ENCODE peak calls at places on chromosomes 2 and 18, in ten cellular contexts. One of them, this sample, is unnamed.

GRCh38 chr2:238286987-238287386 is 1.4 kb downstream of the PER2 start:
- DNase-seq in naive thymus-derived CD8-positive, alpha-beta T cell: no peak
- DNase-seq in AG08395: no peak
- DNase-seq in OCI-LY7: no peak
- DNase-seq in activated CD4-positive, alpha-beta T cell treated with anti-CD3 and anti-CD28 coated beads for 24 hours: peak; percentile 23
- DNase-seq in fibroblast of the conjunctiva: no peak
- DNase-seq in endothelial cell: no peak
- DNase-seq in neural progenitor cell: no peak
- DNase-seq in stimulated activated CD8-positive, alpha-beta memory T cell treated with anti-CD3 and anti-CD28 coated beads, Interleukin-7, amount 100 ng/mL, for 24 hours: no peak
- DNase-seq in adrenal gland: peak; percentile 53
- DNase-seq in this sample: no peak

GRCh38 chr2:29322011-29322410 is 206.8 kb downstream of the CLIP4 start:
- DNase-seq in fibroblast of the conjunctiva: no peak
- DNase-seq in stimulated activated CD8-positive, alpha-beta memory T cell treated with anti-CD3 and anti-CD28 coated beads, Interleukin-7, amount 100 ng/mL, for 24 hours: no peak
- DNase-seq in activated CD4-positive, alpha-beta T cell treated with anti-CD3 and anti-CD28 coated beads for 24 hours: no peak
- DNase-seq in neural progenitor cell: no peak
- DNase-seq in adrenal gland: no peak
- DNase-seq in OCI-LY7: no peak
- DNase-seq in AG08395: peak; percentile 16
- DNase-seq in endothelial cell: no peak
- DNase-seq in naive thymus-derived CD8-positive, alpha-beta T cell: no peak
- DNase-seq in this sample: no peak

GRCh38 chr2:165868211-165868610 is 74.2 kb upstream of the GALNT3 start:
- DNase-seq in stimulated activated CD8-positive, alpha-beta memory T cell treated with anti-CD3 and anti-CD28 coated beads, Interleukin-7, amount 100 ng/mL, for 24 hours: no peak
- DNase-seq in activated CD4-positive, alpha-beta T cell treated with anti-CD3 and anti-CD28 coated beads for 24 hours: no peak
- DNase-seq in adrenal gland: no peak
- DNase-seq in naive thymus-derived CD8-positive, alpha-beta T cell: no peak
- DNase-seq in endothelial cell: no peak
- DNase-seq in AG08395: no peak
- DNase-seq in neural progenitor cell: no peak
- DNase-seq in OCI-LY7: no peak
- DNase-seq in fibroblast of the conjunctiva: peak; percentile 28
- DNase-seq in this sample: peak; percentile 36

GRCh38 chr2:148391324-148391723 is 253.2 kb upstream of the EPC2 start:
- DNase-seq in neural progenitor cell: no peak
- DNase-seq in AG08395: peak; percentile 5
- DNase-seq in OCI-LY7: no peak
- DNase-seq in activated CD4-positive, alpha-beta T cell treated with anti-CD3 and anti-CD28 coated beads for 24 hours: no peak
- DNase-seq in fibroblast of the conjunctiva: no peak
- DNase-seq in adrenal gland: no peak
- DNase-seq in stimulated activated CD8-positive, alpha-beta memory T cell treated with anti-CD3 and anti-CD28 coated beads, Interleukin-7, amount 100 ng/mL, for 24 hours: no peak
- DNase-seq in naive thymus-derived CD8-positive, alpha-beta T cell: no peak
- DNase-seq in endothelial cell: no peak
- DNase-seq in this sample: peak; percentile 86

GRCh38 chr18:38174594-38174993 is 609.0 kb upstream of the CELF4 start:
- DNase-seq in endothelial cell: no peak
- DNase-seq in AG08395: no peak
- DNase-seq in fibroblast of the conjunctiva: no peak
- DNase-seq in OCI-LY7: no peak
- DNase-seq in adrenal gland: no peak
- DNase-seq in naive thymus-derived CD8-positive, alpha-beta T cell: no peak
- DNase-seq in activated CD4-positive, alpha-beta T cell treated with anti-CD3 and anti-CD28 coated beads for 24 hours: no peak
- DNase-seq in stimulated activated CD8-positive, alpha-beta memory T cell treated with anti-CD3 and anti-CD28 coated beads, Interleukin-7, amount 100 ng/mL, for 24 hours: no peak
- DNase-seq in neural progenitor cell: no peak
- DNase-seq in this sample: no peak

GRCh38 chr2:3613524-3613905 is 18.6 kb downstream of the COLEC11 start:
- DNase-seq in naive thymus-derived CD8-positive, alpha-beta T cell: no peak
- DNase-seq in stimulated activated CD8-positive, alpha-beta memory T cell treated with anti-CD3 and anti-CD28 coated beads, Interleukin-7, amount 100 ng/mL, for 24 hours: no peak
- DNase-seq in fibroblast of the conjunctiva: no peak
- DNase-seq in activated CD4-positive, alpha-beta T cell treated with anti-CD3 and anti-CD28 coated beads for 24 hours: no peak
- DNase-seq in adrenal gland: no peak
- DNase-seq in endothelial cell: no peak
- DNase-seq in OCI-LY7: no peak
- DNase-seq in AG08395: no peak
- DNase-seq in neural progenitor cell: no peak
- DNase-seq in this sample: no peak

GRCh38 chr2:175948202-175948601 is 53.9 kb downstream of the LNPK start:
- DNase-seq in AG08395: no peak
- DNase-seq in fibroblast of the conjunctiva: no peak
- DNase-seq in OCI-LY7: no peak
- DNase-seq in adrenal gland: no peak
- DNase-seq in activated CD4-positive, alpha-beta T cell treated with anti-CD3 and anti-CD28 coated beads for 24 hours: no peak
- DNase-seq in naive thymus-derived CD8-positive, alpha-beta T cell: no peak
- DNase-seq in stimulated activated CD8-positive, alpha-beta memory T cell treated with anti-CD3 and anti-CD28 coated beads, Interleukin-7, amount 100 ng/mL, for 24 hours: no peak
- DNase-seq in endothelial cell: no peak
- DNase-seq in neural progenitor cell: no peak
- DNase-seq in this sample: no peak

GRCh38 chr18:75269140-75269676 is 58.6 kb downstream of the TSHZ1 start:
- DNase-seq in activated CD4-positive, alpha-beta T cell treated with anti-CD3 and anti-CD28 coated beads for 24 hours: no peak
- DNase-seq in OCI-LY7: no peak
- DNase-seq in AG08395: no peak
- DNase-seq in neural progenitor cell: no peak
- DNase-seq in fibroblast of the conjunctiva: no peak
- DNase-seq in naive thymus-derived CD8-positive, alpha-beta T cell: no peak
- DNase-seq in endothelial cell: no peak
- DNase-seq in stimulated activated CD8-positive, alpha-beta memory T cell treated with anti-CD3 and anti-CD28 coated beads, Interleukin-7, amount 100 ng/mL, for 24 hours: no peak
- DNase-seq in adrenal gland: no peak
- DNase-seq in this sample: no peak

GRCh38 chr2:239322414-239323086 is 78.3 kb downstream of the HDAC4 start:
- DNase-seq in stimulated activated CD8-positive, alpha-beta memory T cell treated with anti-CD3 and anti-CD28 coated beads, Interleukin-7, amount 100 ng/mL, for 24 hours: no peak
- DNase-seq in fibroblast of the conjunctiva: peak; percentile 49
- DNase-seq in naive thymus-derived CD8-positive, alpha-beta T cell: peak; percentile 64
- DNase-seq in AG08395: peak; percentile 80
- DNase-seq in activated CD4-positive, alpha-beta T cell treated with anti-CD3 and anti-CD28 coated beads for 24 hours: no peak
- DNase-seq in endothelial cell: no peak
- DNase-seq in OCI-LY7: no peak
- DNase-seq in adrenal gland: peak; percentile 57
- DNase-seq in neural progenitor cell: no peak
- DNase-seq in this sample: peak; percentile 77

GRCh38 chr2:164881524-164881923 is 39.9 kb upstream of the COBLL1 start:
- DNase-seq in endothelial cell: no peak
- DNase-seq in AG08395: no peak
- DNase-seq in stimulated activated CD8-positive, alpha-beta memory T cell treated with anti-CD3 and anti-CD28 coated beads, Interleukin-7, amount 100 ng/mL, for 24 hours: no peak
- DNase-seq in fibroblast of the conjunctiva: no peak
- DNase-seq in neural progenitor cell: no peak
- DNase-seq in OCI-LY7: no peak
- DNase-seq in adrenal gland: no peak
- DNase-seq in naive thymus-derived CD8-positive, alpha-beta T cell: no peak
- DNase-seq in activated CD4-positive, alpha-beta T cell treated with anti-CD3 and anti-CD28 coated beads for 24 hours: no peak
- DNase-seq in this sample: no peak

GRCh38 chr2:102604754-102605153 is 14.6 kb upstream of the SLC9A2 start:
- DNase-seq in activated CD4-positive, alpha-beta T cell treated with anti-CD3 and anti-CD28 coated beads for 24 hours: no peak
- DNase-seq in adrenal gland: peak; percentile 46
- DNase-seq in fibroblast of the conjunctiva: no peak
- DNase-seq in neural progenitor cell: peak; percentile 22
- DNase-seq in AG08395: no peak
- DNase-seq in stimulated activated CD8-positive, alpha-beta memory T cell treated with anti-CD3 and anti-CD28 coated beads, Interleukin-7, amount 100 ng/mL, for 24 hours: no peak
- DNase-seq in naive thymus-derived CD8-positive, alpha-beta T cell: no peak
- DNase-seq in OCI-LY7: no peak
- DNase-seq in endothelial cell: no peak
- DNase-seq in this sample: no peak

GRCh38 chr18:33116376-33116775 is 324.1 kb downstream of the CCDC178 start:
- DNase-seq in AG08395: no peak
- DNase-seq in OCI-LY7: no peak
- DNase-seq in stimulated activated CD8-positive, alpha-beta memory T cell treated with anti-CD3 and anti-CD28 coated beads, Interleukin-7, amount 100 ng/mL, for 24 hours: no peak
- DNase-seq in fibroblast of the conjunctiva: no peak
- DNase-seq in naive thymus-derived CD8-positive, alpha-beta T cell: no peak
- DNase-seq in endothelial cell: no peak
- DNase-seq in activated CD4-positive, alpha-beta T cell treated with anti-CD3 and anti-CD28 coated beads for 24 hours: no peak
- DNase-seq in adrenal gland: no peak
- DNase-seq in neural progenitor cell: no peak
- DNase-seq in this sample: no peak

GRCh38 chr18:616380-616995 is 19.7 kb downstream of the CLUL1 start:
- DNase-seq in fibroblast of the conjunctiva: peak; percentile 49
- DNase-seq in stimulated activated CD8-positive, alpha-beta memory T cell treated with anti-CD3 and anti-CD28 coated beads, Interleukin-7, amount 100 ng/mL, for 24 hours: no peak
- DNase-seq in adrenal gland: peak; percentile 19
- DNase-seq in endothelial cell: no peak
- DNase-seq in naive thymus-derived CD8-positive, alpha-beta T cell: no peak
- DNase-seq in OCI-LY7: peak; percentile 46
- DNase-seq in activated CD4-positive, alpha-beta T cell treated with anti-CD3 and anti-CD28 coated beads for 24 hours: no peak
- DNase-seq in AG08395: peak; percentile 60
- DNase-seq in neural progenitor cell: peak; percentile 47
- DNase-seq in this sample: peak; percentile 58

GRCh38 chr2:97664636-97664970 is 759 bp upstream of the ACTR1B start:
- DNase-seq in endothelial cell: peak; percentile 11
- DNase-seq in fibroblast of the conjunctiva: no peak
- DNase-seq in adrenal gland: no peak
- DNase-seq in neural progenitor cell: peak; percentile 58
- DNase-seq in stimulated activated CD8-positive, alpha-beta memory T cell treated with anti-CD3 and anti-CD28 coated beads, Interleukin-7, amount 100 ng/mL, for 24 hours: no peak
- DNase-seq in activated CD4-positive, alpha-beta T cell treated with anti-CD3 and anti-CD28 coated beads for 24 hours: no peak
- DNase-seq in naive thymus-derived CD8-positive, alpha-beta T cell: no peak
- DNase-seq in OCI-LY7: no peak
- DNase-seq in AG08395: no peak
- DNase-seq in this sample: no peak

GRCh38 chr18:8800445-8800844 is 95.1 kb downstream of the MTCL1 start:
- DNase-seq in naive thymus-derived CD8-positive, alpha-beta T cell: no peak
- DNase-seq in AG08395: peak; percentile 90
- DNase-seq in OCI-LY7: no peak
- DNase-seq in adrenal gland: no peak
- DNase-seq in neural progenitor cell: peak; percentile 76
- DNase-seq in stimulated activated CD8-positive, alpha-beta memory T cell treated with anti-CD3 and anti-CD28 coated beads, Interleukin-7, amount 100 ng/mL, for 24 hours: no peak
- DNase-seq in endothelial cell: no peak
- DNase-seq in fibroblast of the conjunctiva: peak; percentile 83
- DNase-seq in activated CD4-positive, alpha-beta T cell treated with anti-CD3 and anti-CD28 coated beads for 24 hours: no peak
- DNase-seq in this sample: peak; percentile 100

GRCh38 chr2:69770193-69770702 is 28.3 kb downstream of the ANXA4 start:
- DNase-seq in adrenal gland: peak; percentile 37
- DNase-seq in stimulated activated CD8-positive, alpha-beta memory T cell treated with anti-CD3 and anti-CD28 coated beads, Interleukin-7, amount 100 ng/mL, for 24 hours: no peak
- DNase-seq in AG08395: peak; percentile 86
- DNase-seq in endothelial cell: no peak
- DNase-seq in fibroblast of the conjunctiva: peak; percentile 74
- DNase-seq in OCI-LY7: no peak
- DNase-seq in naive thymus-derived CD8-positive, alpha-beta T cell: no peak
- DNase-seq in activated CD4-positive, alpha-beta T cell treated with anti-CD3 and anti-CD28 coated beads for 24 hours: no peak
- DNase-seq in neural progenitor cell: no peak
- DNase-seq in this sample: peak; percentile 88

GRCh38 chr2:46239847-46240181 is 57.4 kb upstream of the EPAS1 start:
- DNase-seq in activated CD4-positive, alpha-beta T cell treated with anti-CD3 and anti-CD28 coated beads for 24 hours: peak; percentile 43
- DNase-seq in adrenal gland: no peak
- DNase-seq in naive thymus-derived CD8-positive, alpha-beta T cell: no peak
- DNase-seq in OCI-LY7: no peak
- DNase-seq in neural progenitor cell: no peak
- DNase-seq in fibroblast of the conjunctiva: no peak
- DNase-seq in stimulated activated CD8-positive, alpha-beta memory T cell treated with anti-CD3 and anti-CD28 coated beads, Interleukin-7, amount 100 ng/mL, for 24 hours: no peak
- DNase-seq in AG08395: no peak
- DNase-seq in endothelial cell: no peak
- DNase-seq in this sample: no peak

GRCh38 chr2:19750136-19750535 is 151.6 kb downstream of the TTC32 start:
- DNase-seq in AG08395: no peak
- DNase-seq in neural progenitor cell: no peak
- DNase-seq in OCI-LY7: no peak
- DNase-seq in endothelial cell: no peak
- DNase-seq in fibroblast of the conjunctiva: no peak
- DNase-seq in activated CD4-positive, alpha-beta T cell treated with anti-CD3 and anti-CD28 coated beads for 24 hours: no peak
- DNase-seq in adrenal gland: no peak
- DNase-seq in stimulated activated CD8-positive, alpha-beta memory T cell treated with anti-CD3 and anti-CD28 coated beads, Interleukin-7, amount 100 ng/mL, for 24 hours: no peak
- DNase-seq in naive thymus-derived CD8-positive, alpha-beta T cell: no peak
- DNase-seq in this sample: no peak

GRCh38 chr2:100260712-100261620 is 61.3 kb downstream of the LONRF2 start:
- DNase-seq in endothelial cell: peak; percentile 61
- DNase-seq in adrenal gland: peak; percentile 85
- DNase-seq in neural progenitor cell: peak; percentile 79
- DNase-seq in fibroblast of the conjunctiva: peak; percentile 69
- DNase-seq in naive thymus-derived CD8-positive, alpha-beta T cell: no peak
- DNase-seq in activated CD4-positive, alpha-beta T cell treated with anti-CD3 and anti-CD28 coated beads for 24 hours: no peak
- DNase-seq in stimulated activated CD8-positive, alpha-beta memory T cell treated with anti-CD3 and anti-CD28 coated beads, Interleukin-7, amount 100 ng/mL, for 24 hours: no peak
- DNase-seq in AG08395: peak; percentile 89
- DNase-seq in OCI-LY7: peak; percentile 81
- DNase-seq in this sample: peak; percentile 85

GRCh38 chr2:207473203-207473865 is 56.4 kb upstream of the CREB1 start:
- DNase-seq in fibroblast of the conjunctiva: peak; percentile 86
- DNase-seq in naive thymus-derived CD8-positive, alpha-beta T cell: no peak
- DNase-seq in stimulated activated CD8-positive, alpha-beta memory T cell treated with anti-CD3 and anti-CD28 coated beads, Interleukin-7, amount 100 ng/mL, for 24 hours: no peak
- DNase-seq in adrenal gland: peak; percentile 55
- DNase-seq in activated CD4-positive, alpha-beta T cell treated with anti-CD3 and anti-CD28 coated beads for 24 hours: peak; percentile 12
- DNase-seq in OCI-LY7: no peak
- DNase-seq in neural progenitor cell: peak; percentile 79
- DNase-seq in endothelial cell: peak; percentile 36
- DNase-seq in AG08395: peak; percentile 60
- DNase-seq in this sample: peak; percentile 88

GRCh38 chr2:241909769-241910168 is 40.2 kb downstream of the RTP5 start:
- DNase-seq in naive thymus-derived CD8-positive, alpha-beta T cell: no peak
- DNase-seq in OCI-LY7: no peak
- DNase-seq in endothelial cell: no peak
- DNase-seq in neural progenitor cell: no peak
- DNase-seq in activated CD4-positive, alpha-beta T cell treated with anti-CD3 and anti-CD28 coated beads for 24 hours: no peak
- DNase-seq in fibroblast of the conjunctiva: no peak
- DNase-seq in AG08395: no peak
- DNase-seq in stimulated activated CD8-positive, alpha-beta memory T cell treated with anti-CD3 and anti-CD28 coated beads, Interleukin-7, amount 100 ng/mL, for 24 hours: no peak
- DNase-seq in adrenal gland: no peak
- DNase-seq in this sample: no peak

GRCh38 chr2:205386109-205386508 is 296.2 kb upstream of the NRP2 start:
- DNase-seq in stimulated activated CD8-positive, alpha-beta memory T cell treated with anti-CD3 and anti-CD28 coated beads, Interleukin-7, amount 100 ng/mL, for 24 hours: no peak
- DNase-seq in endothelial cell: no peak
- DNase-seq in naive thymus-derived CD8-positive, alpha-beta T cell: no peak
- DNase-seq in fibroblast of the conjunctiva: no peak
- DNase-seq in OCI-LY7: no peak
- DNase-seq in adrenal gland: no peak
- DNase-seq in activated CD4-positive, alpha-beta T cell treated with anti-CD3 and anti-CD28 coated beads for 24 hours: no peak
- DNase-seq in AG08395: peak; percentile 28
- DNase-seq in neural progenitor cell: no peak
- DNase-seq in this sample: no peak

GRCh38 chr2:144519934-144520717 is at the start of gene ZEB2:
- DNase-seq in activated CD4-positive, alpha-beta T cell treated with anti-CD3 and anti-CD28 coated beads for 24 hours: no peak
- DNase-seq in adrenal gland: peak; percentile 69
- DNase-seq in endothelial cell: peak; percentile 50
- DNase-seq in fibroblast of the conjunctiva: peak; percentile 97
- DNase-seq in OCI-LY7: peak; percentile 81
- DNase-seq in AG08395: peak; percentile 68
- DNase-seq in neural progenitor cell: peak; percentile 89
- DNase-seq in naive thymus-derived CD8-positive, alpha-beta T cell: no peak
- DNase-seq in stimulated activated CD8-positive, alpha-beta memory T cell treated with anti-CD3 and anti-CD28 coated beads, Interleukin-7, amount 100 ng/mL, for 24 hours: no peak
- DNase-seq in this sample: peak; percentile 84

GRCh38 chr2:40043191-40043590 is 264.1 kb upstream of the THUMPD2 start:
- DNase-seq in naive thymus-derived CD8-positive, alpha-beta T cell: no peak
- DNase-seq in neural progenitor cell: no peak
- DNase-seq in endothelial cell: no peak
- DNase-seq in AG08395: peak; percentile 56
- DNase-seq in fibroblast of the conjunctiva: no peak
- DNase-seq in OCI-LY7: no peak
- DNase-seq in activated CD4-positive, alpha-beta T cell treated with anti-CD3 and anti-CD28 coated beads for 24 hours: no peak
- DNase-seq in adrenal gland: no peak
- DNase-seq in stimulated activated CD8-positive, alpha-beta memory T cell treated with anti-CD3 and anti-CD28 coated beads, Interleukin-7, amount 100 ng/mL, for 24 hours: no peak
- DNase-seq in this sample: peak; percentile 71

GRCh38 chr2:479505-480161 is 191.7 kb upstream of the ALKAL2 start:
- DNase-seq in stimulated activated CD8-positive, alpha-beta memory T cell treated with anti-CD3 and anti-CD28 coated beads, Interleukin-7, amount 100 ng/mL, for 24 hours: no peak
- DNase-seq in activated CD4-positive, alpha-beta T cell treated with anti-CD3 and anti-CD28 coated beads for 24 hours: no peak
- DNase-seq in fibroblast of the conjunctiva: no peak
- DNase-seq in adrenal gland: no peak
- DNase-seq in AG08395: no peak
- DNase-seq in naive thymus-derived CD8-positive, alpha-beta T cell: no peak
- DNase-seq in endothelial cell: no peak
- DNase-seq in neural progenitor cell: no peak
- DNase-seq in OCI-LY7: no peak
- DNase-seq in this sample: no peak

GRCh38 chr2:27128810-27129571 is 5.4 kb downstream of the ABHD1 start:
- DNase-seq in activated CD4-positive, alpha-beta T cell treated with anti-CD3 and anti-CD28 coated beads for 24 hours: no peak
- DNase-seq in naive thymus-derived CD8-positive, alpha-beta T cell: no peak
- DNase-seq in endothelial cell: no peak
- DNase-seq in OCI-LY7: no peak
- DNase-seq in adrenal gland: no peak
- DNase-seq in stimulated activated CD8-positive, alpha-beta memory T cell treated with anti-CD3 and anti-CD28 coated beads, Interleukin-7, amount 100 ng/mL, for 24 hours: no peak
- DNase-seq in neural progenitor cell: no peak
- DNase-seq in fibroblast of the conjunctiva: no peak
- DNase-seq in AG08395: no peak
- DNase-seq in this sample: no peak

GRCh38 chr2:123958011-123958410 is 67.1 kb upstream of the CNTNAP5 start:
- DNase-seq in adrenal gland: no peak
- DNase-seq in AG08395: no peak
- DNase-seq in naive thymus-derived CD8-positive, alpha-beta T cell: no peak
- DNase-seq in OCI-LY7: no peak
- DNase-seq in endothelial cell: no peak
- DNase-seq in fibroblast of the conjunctiva: no peak
- DNase-seq in activated CD4-positive, alpha-beta T cell treated with anti-CD3 and anti-CD28 coated beads for 24 hours: no peak
- DNase-seq in stimulated activated CD8-positive, alpha-beta memory T cell treated with anti-CD3 and anti-CD28 coated beads, Interleukin-7, amount 100 ng/mL, for 24 hours: no peak
- DNase-seq in neural progenitor cell: no peak
- DNase-seq in this sample: no peak

GRCh38 chr2:45890819-45891218 is 239.3 kb downstream of the PRKCE start:
- DNase-seq in AG08395: no peak
- DNase-seq in activated CD4-positive, alpha-beta T cell treated with anti-CD3 and anti-CD28 coated beads for 24 hours: no peak
- DNase-seq in endothelial cell: no peak
- DNase-seq in naive thymus-derived CD8-positive, alpha-beta T cell: no peak
- DNase-seq in neural progenitor cell: no peak
- DNase-seq in stimulated activated CD8-positive, alpha-beta memory T cell treated with anti-CD3 and anti-CD28 coated beads, Interleukin-7, amount 100 ng/mL, for 24 hours: no peak
- DNase-seq in fibroblast of the conjunctiva: no peak
- DNase-seq in OCI-LY7: no peak
- DNase-seq in adrenal gland: peak; percentile 16
- DNase-seq in this sample: no peak

This sample was measured in IMR-90.